ENCODE peak calls at places on chromosomes 2 and 18, in four cellular contexts. R is AG10803; H is NCI-H1092; L is stimulated activated CD4-positive, alpha-beta T cell treated with anti-CD3 and anti-CD28 coated beads, Interleukin-15, amount 100 ng/mL, for 1 hour. J is an unnamed sample.

GRCh38 chr2:31176742-31177141 is 38.5 kb upstream of the GALNT14 start:
- DNase-seq in R (no peak), H (no peak), L (no peak), J (no peak)

GRCh38 chr2:85795331-85796045 is 41.7 kb downstream of the ATOH8 start:
- DNase-seq in R (no peak), H (no peak), L (no peak), J (no peak)

GRCh38 chr2:212359425-212360067 is 179.1 kb downstream of the ERBB4 start:
- DNase-seq in R (no peak), H (no peak), L (no peak), J (no peak)

GRCh38 chr2:201064797-201065329 is 6.6 kb downstream of the HYCC2 start:
- DNase-seq in R (no peak), H (no peak), L (no peak), J (no peak)

GRCh38 chr2:106339156-106339555 is 129.1 kb downstream of the RGPD3 start:
- DNase-seq in R (no peak), H (no peak), L (no peak), J (no peak)

GRCh38 chr18:61546598-61546997 is 213.4 kb downstream of the CDH20 start:
- DNase-seq in R (peak), H (no peak), L (no peak), J (no peak)

GRCh38 chr18:35460719-35461118 is 37.0 kb downstream of the INO80C start:
- DNase-seq in R (peak), H (no peak), L (no peak), J (no peak)

GRCh38 chr2:111118455-111119003 is 2.2 kb upstream of the BCL2L11 start:
- DNase-seq in R (no peak), H (no peak), L (no peak), J (no peak)

GRCh38 chr2:22375094-22375493 is 1009.9 kb upstream of the KLHL29 start:
- DNase-seq in R (no peak), H (no peak), L (no peak), J (no peak)

GRCh38 chr2:216572582-216573578 is 60.3 kb upstream of the IGFBP2 start:
- DNase-seq in R (peak), H (no peak), L (no peak), J (no peak)